ENCODE peak calls at places on chromosome 17, in nine cellular contexts. O, C, S, Z, Q, F, E, D and T are unnamed samples.

GRCh38 chr17:50043290-50044148 is 12.4 kb upstream of the ITGA3 start:
- DNase-seq in O (no peak), C (no peak), S (no peak), Z (no peak), Q (no peak), F (peak; percentile 43), E (peak; percentile 56), D (peak; percentile 62), T (no peak)

GRCh38 chr17:3924421-3925350 is 8.4 kb upstream of the P2RX1 start:
- DNase-seq in O (no peak), C (no peak), S (no peak), Z (no peak), Q (peak; percentile 31), F (no peak), E (no peak), D (no peak), T (no peak)

GRCh38 chr17:45428050-45428953 is 4.4 kb downstream of the ARHGAP27 start:
- DNase-seq in O (peak; percentile 43), C (peak; percentile 87), S (no peak), Z (peak; percentile 40), Q (peak; percentile 52), F (peak; percentile 80), E (peak; percentile 65), D (peak; percentile 71), T (no peak)

GRCh38 chr17:3896108-3897099 is 3.6 kb upstream of the CAMKK1 start:
- DNase-seq in O (no peak), C (no peak), S (no peak), Z (no peak), Q (no peak), F (peak; percentile 86), E (no peak), D (no peak), T (no peak)

GRCh38 chr17:78709119-78709681 is 72.9 kb downstream of the CYTH1 start:
- DNase-seq in O (no peak), C (no peak), S (no peak), Z (no peak), Q (no peak), F (peak; percentile 87), E (no peak), D (no peak), T (peak; percentile 82)

GRCh38 chr17:16929281-16929680 is 42.6 kb downstream of the TNFRSF13B start:
- DNase-seq in O (no peak), C (no peak), S (no peak), Z (no peak), Q (no peak), F (no peak), E (no peak), D (no peak), T (no peak)

GRCh38 chr17:60729854-60730253 is 52.2 kb downstream of the BCAS3 start:
- DNase-seq in O (no peak), C (no peak), S (no peak), Z (peak; percentile 8), Q (peak; percentile 20), F (no peak), E (peak; percentile 1), D (peak; percentile 36), T (no peak)

GRCh38 chr17:81459864-81460263 is 52.7 kb downstream of the ACTG1 start:
- DNase-seq in O (no peak), C (peak; percentile 96), S (no peak), Z (no peak), Q (no peak), F (no peak), E (no peak), D (no peak), T (no peak)

GRCh38 chr17:79951361-79952264 is 84.1 kb downstream of the TBC1D16 start:
- DNase-seq in O (peak; percentile 71), C (peak; percentile 20), S (no peak), Z (peak; percentile 94), Q (peak; percentile 86), F (peak; percentile 58), E (no peak), D (peak; percentile 95), T (no peak)

GRCh38 chr17:74214642-74215331 is 1.4 kb downstream of the TTYH2 start:
- DNase-seq in O (no peak), C (no peak), S (no peak), Z (no peak), Q (no peak), F (no peak), E (no peak), D (no peak), T (no peak)
- H3K4me3 ChIP-seq in O (no peak overlapping the region), C (no peak overlapping the region), S (peak overlapping the region; percentile 77), Z (no peak overlapping the region), Q (no peak overlapping the region), F (peak overlapping the region; percentile 50), E (no peak overlapping the region), D (no peak overlapping the region), T (no peak overlapping the region)

DNA sequence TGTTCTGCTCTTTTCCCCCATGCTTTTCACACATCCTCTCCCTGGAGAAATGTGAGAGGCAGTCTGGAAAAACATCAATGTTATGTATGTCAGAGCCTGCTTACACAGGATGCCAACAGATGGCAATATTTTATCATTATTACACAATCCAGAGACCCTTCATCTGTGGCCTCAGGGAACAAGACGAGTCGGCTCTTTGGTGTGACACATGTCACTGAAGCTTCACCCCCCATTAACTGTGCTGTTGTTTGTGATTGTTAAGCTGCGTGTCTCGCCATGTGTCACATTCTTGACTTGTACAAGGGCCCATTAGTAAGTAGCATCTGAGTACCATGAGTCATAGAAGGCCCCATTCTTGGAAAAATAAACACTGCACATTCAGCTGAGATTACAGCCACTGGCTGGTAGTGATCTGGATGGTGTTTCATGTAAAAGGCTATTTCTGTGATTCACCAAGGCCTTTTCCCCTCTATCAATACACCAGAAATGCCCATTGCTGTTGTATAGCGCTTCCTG is 682.1 kb upstream of the SOX9 start:
- DNase-seq in O (peak; percentile 94), C (no peak), S (no peak), Z (peak; percentile 94), Q (peak; percentile 97), F (peak; percentile 59), E (peak; percentile 1), D (peak; percentile 94), T (no peak)
- TF ChIP-seq CTCF in O (no peak), C (no peak), S (no peak), Z (no peak), Q (no peak), F (no peak), E (no peak), D (peak; percentile 6), T (no peak)

DNA sequence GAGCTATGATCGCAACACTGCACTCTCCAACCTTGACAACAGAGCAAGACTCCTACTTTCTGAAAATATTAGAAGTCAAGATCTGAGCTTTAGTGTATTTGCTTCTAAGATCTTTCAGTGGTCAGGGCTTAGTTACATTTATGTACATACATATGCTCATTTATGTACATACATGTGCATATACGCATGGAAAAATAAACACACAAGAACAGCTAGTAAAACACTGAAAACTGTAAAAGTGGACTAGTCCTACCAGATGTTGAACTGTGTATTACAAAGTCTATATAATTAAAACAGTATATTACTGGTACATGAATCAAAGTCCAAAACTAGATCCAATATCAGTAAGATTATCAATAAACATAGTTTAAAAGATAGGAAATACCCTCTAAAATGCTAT is 28.3 kb downstream of the PTRH2 start:
- DNase-seq in O (no peak), C (no peak), S (no peak), Z (no peak), Q (no peak), F (no peak), E (no peak), D (no peak), T (no peak)
- H3K4me3 ChIP-seq in O (no peak overlapping the region), C (no peak overlapping the region), S (no peak overlapping the region), Z (no peak overlapping the region), Q (no peak overlapping the region), F (no peak overlapping the region), E (no peak overlapping the region), D (no peak overlapping the region), T (no peak overlapping the region)

DNA sequence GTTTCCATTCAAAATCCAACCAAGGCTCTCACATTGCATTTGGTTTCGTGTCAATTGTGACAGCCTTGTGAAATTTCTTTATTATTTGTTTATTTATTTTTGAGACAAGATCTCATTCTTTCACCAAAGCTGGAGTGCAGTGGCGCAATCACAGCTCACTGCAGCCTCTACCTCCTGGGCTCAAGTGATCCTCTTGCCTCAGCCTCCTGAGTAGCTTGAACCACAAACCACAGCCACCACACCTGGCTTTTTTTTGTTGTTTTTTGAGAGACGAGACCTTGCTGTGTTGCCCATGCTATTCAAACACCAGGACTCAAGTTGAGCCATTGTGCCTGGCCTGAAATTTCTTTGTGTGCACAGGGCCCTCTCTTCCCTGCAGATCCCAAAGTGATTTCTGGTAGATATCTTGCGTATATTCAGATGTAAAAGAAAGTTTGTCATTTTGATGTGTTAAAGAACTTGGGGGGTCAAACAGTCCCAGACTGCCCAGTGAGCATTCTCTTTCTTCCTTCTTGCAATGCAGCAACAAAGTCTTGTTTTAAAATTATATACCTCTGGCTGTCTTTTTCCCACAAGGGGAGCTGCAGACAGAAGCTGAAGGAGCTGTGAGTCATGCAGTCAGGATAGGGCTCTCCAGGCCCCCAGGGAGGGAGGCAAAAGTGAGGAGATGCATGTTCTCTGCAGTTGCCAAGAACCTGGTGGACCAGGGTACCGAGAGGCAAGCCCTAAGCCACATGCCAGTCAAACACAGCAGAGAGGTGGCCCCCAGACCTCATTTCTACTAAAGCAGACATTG is 15.5 kb upstream of the USP22 start:
- DNase-seq in O (no peak), C (peak; percentile 44), S (no peak), Z (peak; percentile 67), Q (peak; percentile 13), F (no peak), E (no peak), D (peak; percentile 83), T (no peak)
- TF ChIP-seq CTCF in O (peak; percentile 22), C (no peak), S (no peak), Z (peak; percentile 59), Q (peak; percentile 4), F (no peak), E (no peak), D (peak; percentile 61), T (no peak)

DNA sequence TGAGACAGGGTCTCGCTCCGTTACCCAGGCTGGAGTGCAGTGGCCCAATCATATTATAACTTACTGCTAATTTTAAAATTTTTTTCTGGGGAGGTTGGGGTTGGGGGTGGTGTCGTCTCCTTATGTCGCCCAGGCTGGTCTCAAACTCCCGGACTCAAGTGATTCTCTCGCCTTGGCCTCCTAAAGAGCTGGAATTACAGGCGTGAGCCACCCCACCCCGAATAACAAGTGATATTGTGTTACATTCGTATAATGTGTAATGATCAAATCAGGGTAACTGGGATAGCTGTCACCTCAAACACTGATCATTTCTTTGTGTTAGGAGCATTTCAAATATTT is 16.2 kb upstream of the KPNA2 start:
- DNase-seq in O (no peak), C (no peak), S (no peak), Z (no peak), Q (no peak), F (no peak), E (no peak), D (no peak), T (no peak)
- H3K4me3 ChIP-seq in O (no peak overlapping the region), C (no peak overlapping the region), S (no peak overlapping the region), Z (no peak overlapping the region), Q (no peak overlapping the region), F (no peak overlapping the region), E (no peak overlapping the region), D (no peak overlapping the region), T (no peak overlapping the region)